ENCODE peak calls at places on chromosomes 1 and 21, in ten cellular contexts. L, S, U, K, J, R, O, G, M and T are unnamed samples.

GRCh38 chr1:182556279-182556678 is 32.8 kb downstream of the RNASEL start:
- DNase-seq in U (no peak), R (no peak), G (no peak), M (no peak), J (no peak), K (no peak), O (peak; percentile 61), L (no peak), S (no peak), T (no peak)

GRCh38 chr21:33541105-33541711 is 709 bp downstream of the GART start:
- DNase-seq in M (no peak), L (peak; percentile 12), J (peak; percentile 55), O (no peak), R (no peak), K (no peak), U (no peak), S (no peak), G (peak; percentile 23), T (peak; percentile 62)

GRCh38 chr1:27109103-27109822 is 45.7 kb downstream of the SLC9A1 start:
- DNase-seq in S (no peak), G (peak; percentile 41), O (no peak), K (peak; percentile 61), J (peak; percentile 55), L (no peak), R (no peak), M (no peak), U (peak; percentile 64), T (no peak)

GRCh38 chr1:102863704-102864103 is 244.6 kb downstream of the COL11A1 start:
- DNase-seq in L (no peak), O (no peak), M (no peak), R (no peak), G (no peak), K (no peak), U (no peak), J (no peak), S (no peak), T (no peak)

GRCh38 chr1:218942421-218942820 is 231.3 kb upstream of the LYPLAL1 start:
- DNase-seq in G (no peak), M (peak; percentile 16), R (no peak), U (no peak), O (no peak), S (no peak), K (no peak), J (peak; percentile 35), L (no peak), T (no peak)

GRCh38 chr1:109789771-109790170 is 26.0 kb upstream of the EPS8L3 start:
- DNase-seq in K (no peak), J (peak; percentile 10), O (no peak), L (no peak), M (no peak), G (no peak), S (peak; percentile 36), R (no peak), U (peak; percentile 19), T (no peak)

GRCh38 chr1:76066390-76066789 is 8.2 kb upstream of the ST6GALNAC3 start:
- DNase-seq in G (no peak), M (no peak), K (no peak), J (no peak), U (no peak), O (peak; percentile 25), S (no peak), L (no peak), R (no peak), T (no peak)

GRCh38 chr1:87179851-87180519 is 148.7 kb upstream of the LMO4 start:
- DNase-seq in L (no peak), J (no peak), G (no peak), O (no peak), S (no peak), R (no peak), K (no peak), M (no peak), U (no peak), T (no peak)

GRCh38 chr21:35697321-35697808 is 363.0 kb downstream of the SETD4 start:
- DNase-seq in R (peak; percentile 6), O (peak; percentile 3), U (peak; percentile 71), J (peak; percentile 91), K (no peak), S (peak; percentile 75), G (no peak), L (no peak), M (peak; percentile 66), T (peak; percentile 93)

GRCh38 chr21:32378956-32379355 is 13.9 kb downstream of the URB1 start:
- DNase-seq in O (no peak), U (no peak), J (no peak), G (no peak), M (peak; percentile 49), L (no peak), K (no peak), R (no peak), S (no peak), T (no peak)

GRCh38 chr1:75708910-75709309 is 15.6 kb upstream of the ACADM start:
- DNase-seq in O (no peak), K (no peak), S (no peak), G (no peak), U (no peak), L (no peak), J (no peak), R (no peak), M (no peak), T (no peak)

GRCh38 chr1:113390871-113391642 is 742 bp downstream of the MAGI3 start:
- DNase-seq in K (peak; percentile 45), M (peak; percentile 48), S (peak; percentile 74), G (peak; percentile 68), R (peak; percentile 49), J (peak; percentile 83), O (peak; percentile 61), U (peak; percentile 67), L (no peak), T (peak; percentile 40)

GRCh38 chr1:177053648-177054047 is 110.9 kb downstream of the ASTN1 start:
- DNase-seq in O (no peak), J (no peak), G (no peak), S (no peak), M (no peak), L (no peak), K (no peak), R (no peak), U (no peak), T (no peak)

GRCh38 chr21:29125979-29126378 is 4.5 kb upstream of the MAP3K7CL start:
- DNase-seq in R (no peak), G (no peak), S (no peak), U (no peak), L (no peak), O (no peak), J (no peak), M (no peak), K (no peak), T (no peak)
- H3K27me3 ChIP-seq in R (no peaks in the 10 kb centered on the region), G (no peaks in the 10 kb centered on the region), S (no peaks in the 10 kb centered on the region), U (no peaks in the 10 kb centered on the region), L (no peaks in the 10 kb centered on the region), O (no peaks in the 10 kb centered on the region), J (no peaks in the 10 kb centered on the region), M (no peaks in the 10 kb centered on the region), K (peaks cover 25% of the 10 kb centered on the region), T (no peaks in the 10 kb centered on the region)

GRCh38 chr1:116515702-116516101 is 55.1 kb downstream of the CD58 start:
- DNase-seq in R (peak; percentile 30), L (no peak), M (no peak), J (no peak), K (no peak), U (no peak), G (peak; percentile 46), O (no peak), S (no peak), T (no peak)
- H3K27ac ChIP-seq in R (peak overlapping the region; percentile 50), L (no peak overlapping the region), M (peak overlapping the region; percentile 82), J (peak overlapping the region; percentile 48), K (peak overlapping the region; percentile 37), U (peak overlapping the region; percentile 59), G (peak overlapping the region; percentile 83), O (no peak overlapping the region), S (peak overlapping the region; percentile 79), T (peak overlapping the region; percentile 84)

GRCh38 chr21:7951854-7952519 is 2569.4 kb upstream of the TPTE start:
- DNase-seq in R (no peak), K (no peak), M (no peak), S (no peak), L (no peak), U (no peak), G (no peak), J (no peak), O (no peak), T (no peak)
- H3K4me3 ChIP-seq in R (no peak overlapping the region), K (no peak overlapping the region), M (no peak overlapping the region), S (no peak overlapping the region), L (no peak overlapping the region), U (no peak overlapping the region), G (no peak overlapping the region), J (no peak overlapping the region), O (no peak overlapping the region), T (no peak overlapping the region)

DNA sequence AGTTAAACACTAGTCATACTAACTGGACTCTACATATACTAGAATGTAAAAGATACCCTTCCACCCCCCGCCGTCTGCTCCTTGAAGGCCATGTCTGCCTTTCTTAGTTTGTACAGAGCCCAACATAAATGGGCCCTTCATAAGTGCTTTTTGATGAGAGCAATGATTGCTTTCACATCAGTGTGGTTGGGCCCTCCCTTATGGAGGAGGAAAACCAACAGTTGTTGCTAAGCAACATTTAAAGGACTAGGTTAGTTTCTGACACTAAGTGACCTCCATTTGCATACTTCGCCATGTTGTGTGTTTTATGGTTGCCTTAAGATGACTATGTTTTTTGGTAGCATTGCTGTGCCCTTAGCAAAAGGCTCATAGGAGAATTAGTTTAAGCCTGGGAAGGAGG is 182.0 kb upstream of the SGIP1 start:
- DNase-seq in U (no peak), R (no peak), L (no peak), S (no peak), O (no peak), M (no peak), G (peak; percentile 66), K (no peak), J (no peak), T (no peak)
- H3K27me3 ChIP-seq in U (no peaks in the 10 kb centered on the region), R (no peaks in the 10 kb centered on the region), L (no peaks in the 10 kb centered on the region), S (no peaks in the 10 kb centered on the region), O (peaks cover 9% of the 10 kb centered on the region), M (no peaks in the 10 kb centered on the region), G (no peaks in the 10 kb centered on the region), K (peaks cover 4% of the 10 kb centered on the region), J (no peaks in the 10 kb centered on the region), T (no peaks in the 10 kb centered on the region)